ENCODE peak calls at places on chromosomes 13 and 19, in four cellular contexts. G is SK-N-SH, S is K562, A is GM12878. J is an unnamed sample.
A peak's percentile ranks its signal among the peaks of the same experiment; 100 is the strongest.

GRCh38 chr13:21076265-21076653 is 14.9 kb upstream of the LATS2 start:
- DNase-seq in G (no peak), S (no peak), A (no peak), J (no peak)

GRCh38 chr19:10670187-10670586 is 16.0 kb downstream of the ILF3 start:
- DNase-seq in G (no peak), S (no peak), A (no peak), J (no peak)

GRCh38 chr13:48078251-48078656 is 16.6 kb downstream of the MED4 start:
- DNase-seq in G (no peak), S (no peak), A (peak; percentile 68), J (peak; percentile 13)

GRCh38 chr19:10339380-10339960 is at the start of gene ICAM3:
- DNase-seq in G (no peak), S (no peak), A (peak; percentile 43), J (no peak)

GRCh38 chr13:105153626-105154025 is 1381.8 kb downstream of the EFNB2 start:
- DNase-seq in G (no peak), S (no peak), A (no peak), J (no peak)

GRCh38 chr13:91323349-91323748 is 24.1 kb upstream of the MIR17HG start:
- DNase-seq in G (no peak), S (no peak), A (no peak), J (no peak)

GRCh38 chr19:7605490-7606222 is 10.0 kb downstream of the CAMSAP3 start:
- DNase-seq in G (peak; percentile 78), S (peak; percentile 95), A (peak; percentile 9), J (peak; percentile 79)

GRCh38 chr19:17294051-17294891 is 9.0 kb downstream of the ABHD8 start:
- DNase-seq in G (peak; percentile 90), S (peak; percentile 88), A (no peak), J (no peak)

GRCh38 chr13:44685641-44686040 is 109.5 kb upstream of the TSC22D1 start:
- DNase-seq in G (no peak), S (no peak), A (no peak), J (no peak)

GRCh38 chr13:92739306-92739818 is 487.2 kb upstream of the GPC6 start:
- DNase-seq in G (no peak), S (no peak), A (no peak), J (no peak)

GRCh38 chr13:51638497-51638871 is 54.2 kb downstream of the WDFY2 start:
- DNase-seq in G (no peak), S (no peak), A (no peak), J (no peak)

GRCh38 chr19:44640518-44640917 is 3.2 kb upstream of the PVR start:
- DNase-seq in G (no peak), S (no peak), A (no peak), J (no peak)

GRCh38 chr19:38837304-38837626 is 5.7 kb upstream of the ECH1 start:
- DNase-seq in G (peak; percentile 63), S (no peak), A (no peak), J (no peak)

GRCh38 chr13:35838356-35838755 is 292.8 kb downstream of the DCLK1 start:
- DNase-seq in G (no peak), S (no peak), A (no peak), J (peak; percentile 3)

GRCh38 chr19:16234552-16235445 is 37.1 kb downstream of the AP1M1 start:
- DNase-seq in G (peak; percentile 12), S (no peak), A (no peak), J (no peak)

GRCh38 chr19:16233081-16233776 is 35.5 kb downstream of the AP1M1 start:
- DNase-seq in G (peak; percentile 22), S (no peak), A (no peak), J (no peak)

GRCh38 chr19:16232568-16232967 is 34.9 kb downstream of the AP1M1 start:
- DNase-seq in G (peak; percentile 15), S (no peak), A (no peak), J (no peak)

GRCh38 chr19:16232127-16232526 is 34.4 kb downstream of the AP1M1 start:
- DNase-seq in G (no peak), S (no peak), A (no peak), J (no peak)

DNA sequence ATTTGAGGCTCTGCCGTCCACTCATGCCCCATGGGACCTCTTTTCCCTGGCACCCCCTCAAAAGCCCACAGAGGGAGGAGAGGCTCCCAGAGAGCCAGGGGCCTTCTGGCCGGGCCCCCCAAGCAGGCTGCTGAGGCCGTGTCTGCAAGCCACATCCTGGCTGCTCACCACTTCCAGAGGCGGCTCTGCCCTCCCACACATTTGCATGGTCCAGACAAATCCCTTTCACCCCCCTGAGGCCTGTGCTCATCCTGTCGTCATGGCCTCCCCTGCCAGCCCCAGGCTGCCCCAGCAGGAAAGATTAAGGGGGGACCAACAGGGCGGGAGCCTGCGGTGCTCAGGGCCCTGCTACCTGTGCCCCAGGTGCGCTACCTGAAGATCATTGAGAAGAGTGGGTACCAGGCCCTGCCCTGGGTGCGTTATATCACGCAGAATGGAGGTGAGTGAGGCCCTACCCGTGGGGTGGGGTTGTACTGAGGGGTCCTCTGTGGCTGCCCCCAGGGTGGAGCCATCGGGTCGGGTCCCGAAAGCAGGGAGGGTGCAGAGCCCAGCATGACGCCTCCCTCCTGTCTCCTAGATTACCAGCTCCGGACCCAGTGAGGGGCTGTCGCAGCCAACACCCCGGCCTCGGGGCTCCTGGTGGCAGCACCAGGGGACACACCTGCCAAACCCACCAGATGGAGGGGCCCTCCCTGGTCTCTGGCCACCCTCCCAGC is 36.3 kb downstream of the AP1M1 start:
- DNase-seq in G (peak; percentile 31), S (no peak), A (no peak), J (no peak)
- H2AFZ ChIP-seq in G (no peak overlapping the region), S (no peak overlapping the region), A (no peak overlapping the region), J (no peak overlapping the region)

DNA sequence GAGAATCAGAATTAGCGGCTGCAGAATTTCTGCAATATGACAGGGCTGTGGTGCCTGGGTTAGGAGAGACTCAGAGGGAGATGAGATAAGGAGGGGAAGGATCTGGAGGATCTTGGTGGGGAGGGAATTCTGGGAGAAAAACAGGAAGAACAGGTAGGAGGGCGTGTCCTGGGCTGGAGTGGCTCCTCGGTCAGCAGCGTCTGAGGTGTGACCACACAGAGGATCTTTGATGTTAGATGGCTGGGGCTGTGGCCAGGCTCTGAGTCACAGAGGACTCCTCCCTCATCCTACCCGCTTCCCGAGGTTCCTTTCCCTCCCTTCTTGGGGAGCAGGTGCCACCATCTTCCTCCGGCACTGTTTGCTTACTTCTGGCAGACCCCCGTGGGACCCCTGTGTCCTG is 6.4 kb upstream of the KLK6 start:
- DNase-seq in G (no peak), S (no peak), A (no peak), J (peak; percentile 94)
- TF ChIP-seq JUND in G (no peak), S (no peak), A (no peak), J (peak; percentile 78)

GRCh38 chr19:24033308-24033961 is 53.6 kb upstream of the ZNF254 start:
- DNase-seq in G (peak; percentile 94), S (peak; percentile 81), A (peak; percentile 51), J (peak; percentile 52)
- TF ChIP-seq REST in G (peak; percentile 27), S (no peak), A (no peak), J (no peak)

GRCh38 chr13:108795841-108796240 is 166.4 kb downstream of the MYO16 start:
- DNase-seq in G (no peak), S (no peak), A (no peak), J (no peak)

GRCh38 chr13:108797354-108797753 is 167.9 kb downstream of the MYO16 start:
- DNase-seq in G (no peak), S (no peak), A (no peak), J (no peak)
- H2AFZ ChIP-seq in G (no peak overlapping the region), S (no peak overlapping the region), A (no peak overlapping the region), J (no peak overlapping the region)

DNA sequence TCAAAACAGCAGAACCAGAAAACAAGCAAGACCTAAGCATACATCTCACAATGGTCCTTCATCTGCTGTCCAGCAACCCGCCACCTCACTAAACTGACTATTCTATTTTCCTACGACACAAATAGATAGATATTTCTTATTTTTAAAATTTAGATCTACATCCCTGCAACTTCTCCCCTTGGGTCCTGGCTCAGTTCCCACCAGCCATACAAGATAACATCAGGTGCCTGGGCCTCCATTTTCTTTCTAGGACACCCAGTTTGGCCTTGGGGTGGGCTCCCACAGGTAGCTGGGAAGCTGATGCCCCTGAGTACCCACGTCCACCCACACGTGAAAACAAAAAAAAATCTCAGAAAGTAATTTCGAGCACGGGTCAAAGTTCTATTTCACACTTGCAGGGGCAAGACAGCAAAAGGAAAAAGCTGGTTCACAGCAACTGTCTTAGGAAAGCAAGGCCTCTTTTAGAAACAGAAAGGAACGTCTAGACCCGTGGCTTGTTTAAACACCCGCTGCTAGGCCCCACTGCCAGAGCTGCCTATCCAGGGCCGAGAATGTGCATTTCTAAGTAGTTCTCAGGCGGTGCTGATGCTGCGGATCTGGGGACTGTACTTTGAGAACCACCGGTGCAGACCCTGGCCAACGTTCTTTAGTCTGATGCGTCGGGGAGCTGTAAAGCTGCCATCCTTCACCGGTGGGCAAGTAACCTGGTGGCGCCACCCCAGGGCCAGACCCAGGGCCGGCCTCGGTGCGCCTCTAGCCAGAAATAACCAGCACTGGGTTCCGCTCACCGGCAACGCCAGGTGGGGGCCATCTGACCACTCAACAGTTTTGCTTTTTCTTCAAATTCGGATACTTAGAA is 47.3 kb downstream of the TGDS start:
- DNase-seq in G (peak; percentile 49), S (no peak), A (peak; percentile 8), J (peak; percentile 40)
- TF ChIP-seq JUND in G (no peak), S (no peak), A (no peak), J (no peak)

DNA sequence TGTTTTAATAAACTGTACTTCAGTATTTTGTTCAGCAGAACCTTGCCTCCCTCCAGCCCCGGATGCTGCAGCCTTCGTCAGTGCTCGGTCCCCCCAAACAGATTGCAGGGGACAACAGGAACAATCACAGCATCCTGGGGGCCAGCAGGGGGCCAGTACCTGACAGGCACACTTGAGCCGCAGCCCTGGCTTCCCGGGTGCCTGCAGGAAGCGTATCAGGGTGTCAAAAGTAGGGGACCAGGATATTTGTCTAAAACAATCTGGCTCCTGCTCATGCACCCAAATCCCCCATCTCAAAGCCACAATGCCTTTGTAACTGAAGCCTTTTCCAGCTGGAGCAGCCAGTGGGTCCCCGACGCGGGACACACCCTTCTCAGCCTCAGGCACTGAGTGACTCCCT is 167.5 kb upstream of the TSHZ3 start:
- DNase-seq in G (no peak), S (no peak), A (no peak), J (no peak)
- TF ChIP-seq REST in G (no peak), S (no peak), A (no peak), J (no peak)

DNA sequence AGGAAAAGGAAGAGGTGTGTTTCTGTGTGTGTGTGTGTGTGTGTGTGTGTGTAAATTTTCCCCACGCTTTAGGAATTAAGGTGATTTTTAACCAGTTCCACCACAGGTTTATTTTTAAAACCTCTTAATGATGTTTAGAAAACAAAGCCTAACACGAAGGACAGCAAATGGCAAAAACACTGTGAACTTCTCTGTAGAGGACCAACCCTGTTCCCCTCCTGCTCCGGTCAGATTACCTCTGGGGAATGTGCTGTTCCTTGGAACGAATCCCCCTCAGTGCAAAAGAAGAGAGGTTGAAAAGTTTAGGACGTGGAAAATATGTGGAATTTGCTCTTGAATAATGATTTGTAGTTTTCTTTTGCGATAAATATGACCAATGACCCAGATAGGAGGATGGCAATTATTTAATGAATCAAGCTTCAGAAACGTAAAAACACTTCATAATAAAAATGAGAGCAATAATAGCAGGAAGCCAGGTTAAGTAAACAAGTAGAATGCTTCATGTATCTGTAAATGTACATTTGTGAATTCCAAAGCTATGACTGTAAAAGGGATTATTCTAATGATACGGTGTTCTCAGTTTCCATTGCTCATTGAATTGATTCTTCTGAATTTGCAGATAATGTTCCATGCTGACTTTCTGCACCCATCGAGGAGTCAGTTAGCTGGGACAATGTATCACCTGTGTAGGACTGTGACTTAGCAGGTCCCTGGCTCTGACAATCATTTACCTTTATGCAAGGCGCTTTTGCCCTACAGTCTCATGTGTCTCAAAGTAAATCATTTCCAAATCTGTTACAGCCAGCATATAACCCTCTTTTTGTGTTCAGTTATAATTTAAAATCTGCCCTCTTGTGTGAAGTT is 266.8 kb downstream of the KLF5 start:
- DNase-seq in G (no peak), S (no peak), A (no peak), J (no peak)
- H2AFZ ChIP-seq in G (no peak overlapping the region), S (no peak overlapping the region), A (no peak overlapping the region), J (peak overlapping the region; percentile 93)

GRCh38 chr13:30845297-30846214 is 60.5 kb upstream of the MEDAG start:
- DNase-seq in G (no peak), S (no peak), A (no peak), J (no peak)
- TF ChIP-seq JUND in G (no peak), S (no peak), A (no peak), J (no peak)

J was measured in HCT116.